ENCODE peak calls at places on chromosomes 1 and 21, in seven cellular contexts. F is CD8-positive, alpha-beta memory T cell; R is Karpas-422; M is psoas muscle; A is stomach; O is lower lobe of right lung; B is CD4-positive, CD25-positive, alpha-beta regulatory T cell. N is an unnamed sample. For H3K4me1 and H3K9me3, the result is how much of the 10 kb centered on the place peaks cover.

GRCh38 chr1:2375923-2376260 is 15.5 kb downstream of the MORN1 start:
- DNase-seq in F (no peak), R (no peak), M (no peak), A (no peak), O (no peak), B (no peak), N (no peak)

GRCh38 chr1:231778009-231778719 is 151.6 kb downstream of the DISC1 start:
- DNase-seq in F (no peak), R (no peak), M (peak), A (no peak), O (peak), B (no peak), N (no peak)

GRCh38 chr1:39044762-39045161 is 18.6 kb downstream of the NDUFS5 start:
- DNase-seq in F (no peak), R (no peak), M (no peak), A (no peak), O (peak), B (no peak), N (no peak)

GRCh38 chr1:31931241-31932225 is 6.6 kb downstream of the PTP4A2 start:
- DNase-seq in F (no peak), R (no peak), M (no peak), A (no peak), O (no peak), B (no peak), N (no peak)

GRCh38 chr1:208420696-208421095 is 176.5 kb upstream of the PLXNA2 start:
- DNase-seq in F (no peak), R (no peak), M (no peak), A (no peak), O (no peak), B (no peak), N (no peak)

GRCh38 chr21:45316871-45317400 is 29.2 kb upstream of the POFUT2 start:
- DNase-seq in F (no peak), R (no peak), M (no peak), A (no peak), O (no peak), B (no peak), N (no peak)

GRCh38 chr1:183841950-183842816 is 37.3 kb downstream of the RGL1 start:
- DNase-seq in F (no peak), R (no peak), M (no peak), A (no peak), O (no peak), B (peak), N (peak)

GRCh38 chr1:4305526-4306301 is 348.7 kb upstream of the AJAP1 start:
- DNase-seq in F (no peak), R (no peak), M (no peak), A (no peak), O (no peak), B (no peak), N (no peak)

GRCh38 chr1:229229137-229229720 is 41.7 kb upstream of the RAB4A start:
- DNase-seq in F (no peak), R (no peak), M (no peak), A (no peak), O (no peak), B (no peak), N (no peak)

GRCh38 chr1:90850181-90850924 is 133.3 kb upstream of the BARHL2 start:
- DNase-seq in F (no peak), R (no peak), M (peak), A (no peak), O (peak), B (no peak), N (no peak)

GRCh38 chr21:42051788-42052187 is 19.3 kb upstream of the UMODL1 start:
- DNase-seq in F (no peak), R (no peak), M (no peak), A (no peak), O (no peak), B (peak), N (no peak)

GRCh38 chr21:27802816-27803475 is 836.1 kb upstream of the ADAMTS5 start:
- DNase-seq in F (no peak), R (peak), M (no peak), A (peak), O (no peak), B (peak), N (no peak)

GRCh38 chr1:59696421-59697115 is 118.2 kb upstream of the HOOK1 start:
- DNase-seq in F (no peak), R (peak), M (no peak), A (no peak), O (no peak), B (no peak), N (no peak)

GRCh38 chr1:47582891-47583608 is 145.2 kb downstream of the FOXD2 start:
- DNase-seq in F (no peak), R (no peak), M (no peak), A (no peak), O (no peak), B (no peak), N (no peak)

GRCh38 chr1:203121186-203122015 is 6.1 kb upstream of the ADORA1 start:
- DNase-seq in F (no peak), R (no peak), M (no peak), A (no peak), O (no peak), B (no peak), N (no peak)

GRCh38 chr1:85289207-85289847 is 12.9 kb upstream of the BCL10 start:
- DNase-seq in F (no peak), R (no peak), M (no peak), A (peak), O (no peak), B (no peak), N (no peak)

GRCh38 chr21:34807881-34808568 is 139.2 kb downstream of the CLIC6 start:
- DNase-seq in F (no peak), R (no peak), M (peak), A (peak), O (peak), B (peak), N (no peak)

GRCh38 chr1:3188150-3188971 is 119.4 kb downstream of the PRDM16 start:
- DNase-seq in F (no peak), R (no peak), M (no peak), A (peak), O (peak), B (no peak), N (no peak)

GRCh38 chr1:240701412-240701811 is 89.5 kb upstream of the GREM2 start:
- DNase-seq in F (no peak), R (no peak), M (no peak), A (no peak), O (no peak), B (no peak), N (no peak)

GRCh38 chr1:23696335-23696989 is 4.9 kb downstream of the RPL11 start:
- DNase-seq in F (no peak), R (no peak), M (no peak), A (no peak), O (no peak), B (no peak), N (no peak)

GRCh38 chr1:23701996-23702395 is 10.4 kb downstream of the RPL11 start:
- DNase-seq in F (no peak), R (no peak), M (no peak), A (no peak), O (no peak), B (no peak), N (no peak)

GRCh38 chr1:23701310-23701709 is 9.7 kb downstream of the RPL11 start:
- DNase-seq in F (no peak), R (no peak), M (no peak), A (no peak), O (no peak), B (no peak), N (no peak)

GRCh38 chr1:23698466-23698865 is 6.9 kb downstream of the RPL11 start:
- DNase-seq in F (no peak), R (no peak), M (no peak), A (no peak), O (no peak), B (no peak), N (no peak)

GRCh38 chr1:23699280-23700179 is 7.9 kb downstream of the RPL11 start:
- DNase-seq in F (no peak), R (no peak), M (no peak), A (no peak), O (no peak), B (no peak), N (no peak)
- H3K4me1 ChIP-seq in F (under half), R (under half), M (under half), A (under half), O (under half), B (under half), N (under half)

GRCh38 chr1:247056071-247056470 is 22.5 kb downstream of the ZNF670 start:
- DNase-seq in F (no peak), R (no peak), M (no peak), A (no peak), O (no peak), B (no peak), N (no peak)

GRCh38 chr1:247064309-247064708 is 14.3 kb downstream of the ZNF670 start:
- DNase-seq in F (no peak), R (no peak), M (no peak), A (no peak), O (no peak), B (no peak), N (no peak)

GRCh38 chr1:247054992-247055415 is 23.6 kb downstream of the ZNF670 start:
- DNase-seq in F (no peak), R (no peak), M (no peak), A (peak), O (no peak), B (no peak), N (no peak)

DNA sequence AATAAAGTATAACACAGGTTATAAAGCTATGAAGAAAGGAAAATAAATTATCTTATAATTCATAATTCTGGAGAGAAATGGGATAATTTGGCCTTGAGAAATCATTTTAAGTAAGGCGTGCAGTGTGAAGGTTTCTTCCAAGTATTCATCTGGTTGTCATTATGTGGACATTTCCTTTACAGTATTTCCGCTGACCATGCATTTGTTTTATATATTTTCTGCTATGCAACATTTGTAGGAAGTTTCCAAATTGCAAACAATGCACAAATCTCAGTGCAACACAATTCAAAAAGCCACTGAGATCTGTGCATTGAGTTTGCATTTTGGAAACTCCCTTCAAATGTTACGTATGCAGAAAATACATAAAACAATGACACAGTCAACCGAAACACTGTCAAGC is 17.8 kb downstream of the ZNF670 start:
- DNase-seq in F (no peak), R (no peak), M (no peak), A (no peak), O (no peak), B (no peak), N (no peak)
- H3K9me3 ChIP-seq in F (under half), R (half or more), M (under half), A (under half), O (under half), B (half or more), N (under half)

GRCh38 chr1:942411-942821 is 16.6 kb downstream of the NOC2L start:
- DNase-seq in F (no peak), R (peak), M (no peak), A (no peak), O (no peak), B (no peak), N (no peak)

GRCh38 chr1:944341-945325 is 14.4 kb downstream of the NOC2L start:
- DNase-seq in F (no peak), R (no peak), M (no peak), A (no peak), O (no peak), B (no peak), N (no peak)

GRCh38 chr1:942864-943533 is 16.1 kb downstream of the NOC2L start:
- DNase-seq in F (no peak), R (peak), M (no peak), A (no peak), O (no peak), B (no peak), N (no peak)

GRCh38 chr1:941588-942383 is 17.3 kb downstream of the NOC2L start:
- DNase-seq in F (no peak), R (peak), M (peak), A (peak), O (peak), B (no peak), N (no peak)

DNA sequence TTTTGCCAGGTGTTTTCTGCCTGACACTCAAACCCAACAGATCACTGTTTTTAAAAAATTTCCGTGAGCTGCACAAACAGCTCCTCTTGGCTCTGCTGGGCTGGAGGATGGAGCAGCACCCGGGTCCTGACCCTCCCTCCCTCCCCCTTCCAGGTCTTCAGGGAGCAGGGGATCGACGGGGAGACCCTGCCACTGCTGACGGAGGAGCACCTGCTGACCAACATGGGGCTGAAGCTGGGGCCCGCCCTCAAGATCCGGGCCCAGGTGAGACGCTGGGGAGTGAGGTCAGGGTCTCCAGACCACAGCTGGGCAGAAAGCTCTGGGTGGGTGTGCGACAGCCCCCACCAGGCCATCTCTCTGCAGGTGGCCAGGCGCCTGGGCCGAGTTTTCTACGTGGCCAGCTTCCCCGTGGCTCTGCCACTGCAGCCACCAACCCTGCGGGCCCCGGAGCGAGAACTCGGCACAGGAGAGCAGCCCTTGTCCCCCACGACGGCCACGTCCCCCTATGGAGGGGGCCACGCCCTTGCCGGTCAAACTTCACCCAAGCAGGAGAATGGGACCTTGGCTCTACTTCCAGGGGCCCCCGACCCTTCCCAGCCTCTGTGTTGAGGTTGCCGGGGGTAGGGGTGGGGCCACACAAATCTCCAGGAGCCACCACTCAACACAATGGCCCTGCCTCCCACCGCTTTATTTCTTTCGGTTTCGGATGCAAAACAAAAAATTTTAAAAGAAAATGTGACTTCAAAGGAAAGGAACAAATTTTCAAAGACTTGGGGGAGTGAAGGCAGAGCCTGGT is 15.3 kb downstream of the NOC2L start:
- DNase-seq in F (no peak), R (no peak), M (no peak), A (no peak), O (no peak), B (no peak), N (no peak)
- H3K4me1 ChIP-seq in F (under half), R (under half), M (under half), A (under half), O (under half), B (under half), N (under half)

GRCh38 chr1:173429517-173430477 is 47.3 kb upstream of the PRDX6 start:
- DNase-seq in F (peak), R (peak), M (peak), A (peak), O (peak), B (peak), N (peak)
- H3K9me3 ChIP-seq in F (under half), R (under half), M (under half), A (under half), O (under half), B (under half), N (under half)

N was measured in naive thymus-derived CD4-positive, alpha-beta T cell.